ENCODE peak calls at places on chromosomes 12 and 14, in seven cellular contexts. One of them, this sample, is unnamed. For H3K27me3 and H3K36me3, the result is how much of the 10 kb centered on the place peaks cover.

GRCh38 chr14:104388631-104389325 is 190.8 kb upstream of the C14orf180 start:
- DNase-seq in CD8-positive, alpha-beta memory T cell: no peak
- DNase-seq in transverse colon: no peak
- DNase-seq in MG63: no peak
- DNase-seq in small intestine: no peak
- DNase-seq in heart left ventricle: no peak
- DNase-seq in H7: no peak
- DNase-seq in this sample: no peak

GRCh38 chr12:76033116-76034001 is 1.8 kb upstream of the PHLDA1 start:
- DNase-seq in CD8-positive, alpha-beta memory T cell: no peak
- DNase-seq in transverse colon: no peak
- DNase-seq in MG63: no peak
- DNase-seq in small intestine: no peak
- DNase-seq in heart left ventricle: no peak
- DNase-seq in H7: no peak
- DNase-seq in this sample: no peak

GRCh38 chr14:64208261-64208660 is 85.9 kb downstream of the ESR2 start:
- DNase-seq in CD8-positive, alpha-beta memory T cell: no peak
- DNase-seq in transverse colon: no peak
- DNase-seq in MG63: no peak
- DNase-seq in small intestine: no peak
- DNase-seq in heart left ventricle: no peak
- DNase-seq in H7: peak
- DNase-seq in this sample: no peak

GRCh38 chr14:91284791-91285548 is 40.5 kb upstream of the GPR68 start:
- DNase-seq in CD8-positive, alpha-beta memory T cell: no peak
- DNase-seq in transverse colon: no peak
- DNase-seq in MG63: no peak
- DNase-seq in small intestine: no peak
- DNase-seq in heart left ventricle: no peak
- DNase-seq in H7: no peak
- DNase-seq in this sample: no peak

GRCh38 chr12:66166561-66166960 is 3.2 kb downstream of the TMBIM4 start:
- DNase-seq in CD8-positive, alpha-beta memory T cell: no peak
- DNase-seq in transverse colon: no peak
- DNase-seq in MG63: no peak
- DNase-seq in small intestine: no peak
- DNase-seq in heart left ventricle: no peak
- DNase-seq in H7: no peak
- DNase-seq in this sample: no peak

GRCh38 chr12:52587563-52587962 is 13.7 kb downstream of the KRT72 start:
- DNase-seq in CD8-positive, alpha-beta memory T cell: no peak
- DNase-seq in transverse colon: no peak
- DNase-seq in MG63: no peak
- DNase-seq in small intestine: no peak
- DNase-seq in heart left ventricle: no peak
- DNase-seq in H7: no peak
- DNase-seq in this sample: no peak

GRCh38 chr14:75274899-75275569 is 3.6 kb upstream of the FOS start:
- DNase-seq in CD8-positive, alpha-beta memory T cell: peak
- DNase-seq in transverse colon: peak
- DNase-seq in MG63: no peak
- DNase-seq in small intestine: peak
- DNase-seq in heart left ventricle: no peak
- DNase-seq in H7: no peak
- DNase-seq in this sample: no peak

GRCh38 chr12:76685246-76685678 is 78.7 kb upstream of the ZDHHC17 start:
- DNase-seq in CD8-positive, alpha-beta memory T cell: no peak
- DNase-seq in transverse colon: peak
- DNase-seq in MG63: peak
- DNase-seq in small intestine: peak
- DNase-seq in heart left ventricle: peak
- DNase-seq in H7: peak
- DNase-seq in this sample: no peak

GRCh38 chr14:103029936-103030335 is 27.4 kb downstream of the CDC42BPB start:
- DNase-seq in CD8-positive, alpha-beta memory T cell: no peak
- DNase-seq in transverse colon: no peak
- DNase-seq in MG63: no peak
- DNase-seq in small intestine: no peak
- DNase-seq in heart left ventricle: no peak
- DNase-seq in H7: no peak
- DNase-seq in this sample: no peak

GRCh38 chr14:97874394-97874793 is 1077.2 kb downstream of the VRK1 start:
- DNase-seq in CD8-positive, alpha-beta memory T cell: no peak
- DNase-seq in transverse colon: no peak
- DNase-seq in MG63: no peak
- DNase-seq in small intestine: no peak
- DNase-seq in heart left ventricle: no peak
- DNase-seq in H7: no peak
- DNase-seq in this sample: no peak

GRCh38 chr14:43568022-43568421 is 939.1 kb downstream of the FSCB start:
- DNase-seq in CD8-positive, alpha-beta memory T cell: no peak
- DNase-seq in transverse colon: no peak
- DNase-seq in MG63: no peak
- DNase-seq in small intestine: no peak
- DNase-seq in heart left ventricle: no peak
- DNase-seq in H7: no peak
- DNase-seq in this sample: no peak

GRCh38 chr12:109738209-109738608 is 24.6 kb downstream of the FAM222A start:
- DNase-seq in CD8-positive, alpha-beta memory T cell: no peak
- DNase-seq in transverse colon: no peak
- DNase-seq in MG63: no peak
- DNase-seq in small intestine: no peak
- DNase-seq in heart left ventricle: peak
- DNase-seq in H7: no peak
- DNase-seq in this sample: no peak

GRCh38 chr14:100618763-100619320 is 31.6 kb upstream of the BEGAIN start:
- DNase-seq in CD8-positive, alpha-beta memory T cell: no peak
- DNase-seq in transverse colon: peak
- DNase-seq in MG63: no peak
- DNase-seq in small intestine: peak
- DNase-seq in heart left ventricle: no peak
- DNase-seq in H7: peak
- DNase-seq in this sample: no peak

GRCh38 chr12:65675141-65675621 is 149.1 kb upstream of the HMGA2 start:
- DNase-seq in CD8-positive, alpha-beta memory T cell: no peak
- DNase-seq in transverse colon: no peak
- DNase-seq in MG63: no peak
- DNase-seq in small intestine: no peak
- DNase-seq in heart left ventricle: no peak
- DNase-seq in H7: no peak
- DNase-seq in this sample: no peak

GRCh38 chr14:99605299-99605961 is 1.4 kb upstream of the CCDC85C start:
- DNase-seq in CD8-positive, alpha-beta memory T cell: peak
- DNase-seq in transverse colon: peak
- DNase-seq in MG63: peak
- DNase-seq in small intestine: peak
- DNase-seq in heart left ventricle: peak
- DNase-seq in H7: peak
- DNase-seq in this sample: no peak

GRCh38 chr12:16347391-16348298 is at the start of gene MGST1:
- DNase-seq in CD8-positive, alpha-beta memory T cell: no peak
- DNase-seq in transverse colon: peak
- DNase-seq in MG63: peak
- DNase-seq in small intestine: peak
- DNase-seq in heart left ventricle: peak
- DNase-seq in H7: peak
- DNase-seq in this sample: no peak

GRCh38 chr14:30559638-30560071 is 697 bp downstream of the G2E3 start:
- DNase-seq in CD8-positive, alpha-beta memory T cell: no peak
- DNase-seq in transverse colon: no peak
- DNase-seq in MG63: no peak
- DNase-seq in small intestine: peak
- DNase-seq in heart left ventricle: no peak
- DNase-seq in H7: peak
- DNase-seq in this sample: no peak

GRCh38 chr14:36344211-36344610 is 23.8 kb upstream of the MBIP start:
- DNase-seq in CD8-positive, alpha-beta memory T cell: no peak
- DNase-seq in transverse colon: no peak
- DNase-seq in MG63: no peak
- DNase-seq in small intestine: no peak
- DNase-seq in heart left ventricle: no peak
- DNase-seq in H7: no peak
- DNase-seq in this sample: no peak

GRCh38 chr12:26077915-26078314 is 46.9 kb downstream of the BHLHE41 start:
- DNase-seq in CD8-positive, alpha-beta memory T cell: no peak
- DNase-seq in transverse colon: no peak
- DNase-seq in MG63: no peak
- DNase-seq in small intestine: no peak
- DNase-seq in heart left ventricle: no peak
- DNase-seq in H7: no peak
- DNase-seq in this sample: no peak

GRCh38 chr14:91415794-91416743 is 1.6 kb downstream of the CCDC88C start:
- DNase-seq in CD8-positive, alpha-beta memory T cell: peak
- DNase-seq in transverse colon: peak
- DNase-seq in MG63: no peak
- DNase-seq in small intestine: peak
- DNase-seq in heart left ventricle: no peak
- DNase-seq in H7: no peak
- DNase-seq in this sample: no peak

GRCh38 chr12:104671407-104672095 is 214.8 kb downstream of the CHST11 start:
- DNase-seq in CD8-positive, alpha-beta memory T cell: peak
- DNase-seq in transverse colon: peak
- DNase-seq in MG63: peak
- DNase-seq in small intestine: peak
- DNase-seq in heart left ventricle: peak
- DNase-seq in H7: no peak
- DNase-seq in this sample: peak

GRCh38 chr12:31362759-31363415 is 36.9 kb upstream of the SINHCAF start:
- DNase-seq in CD8-positive, alpha-beta memory T cell: no peak
- DNase-seq in transverse colon: peak
- DNase-seq in MG63: no peak
- DNase-seq in small intestine: peak
- DNase-seq in heart left ventricle: no peak
- DNase-seq in H7: peak
- DNase-seq in this sample: no peak

GRCh38 chr12:132046561-132046960 is 96.8 kb downstream of the EP400 start:
- DNase-seq in CD8-positive, alpha-beta memory T cell: no peak
- DNase-seq in transverse colon: no peak
- DNase-seq in MG63: no peak
- DNase-seq in small intestine: no peak
- DNase-seq in heart left ventricle: no peak
- DNase-seq in H7: no peak
- DNase-seq in this sample: peak

GRCh38 chr14:99561827-99562226 is 42.2 kb downstream of the CCDC85C start:
- DNase-seq in CD8-positive, alpha-beta memory T cell: no peak
- DNase-seq in transverse colon: no peak
- DNase-seq in MG63: no peak
- DNase-seq in small intestine: peak
- DNase-seq in heart left ventricle: no peak
- DNase-seq in H7: no peak
- DNase-seq in this sample: no peak

GRCh38 chr12:45671254-45671653 is 58.3 kb upstream of the ARID2 start:
- DNase-seq in CD8-positive, alpha-beta memory T cell: no peak
- DNase-seq in transverse colon: no peak
- DNase-seq in MG63: peak
- DNase-seq in small intestine: no peak
- DNase-seq in heart left ventricle: no peak
- DNase-seq in H7: no peak
- DNase-seq in this sample: peak

GRCh38 chr12:51321882-51322281 is 2.1 kb downstream of the BIN2 start:
- DNase-seq in CD8-positive, alpha-beta memory T cell: no peak
- DNase-seq in transverse colon: no peak
- DNase-seq in MG63: no peak
- DNase-seq in small intestine: no peak
- DNase-seq in heart left ventricle: no peak
- DNase-seq in H7: no peak
- DNase-seq in this sample: no peak

GRCh38 chr12:88868062-88868461 is 287.8 kb upstream of the KITLG start:
- DNase-seq in CD8-positive, alpha-beta memory T cell: no peak
- DNase-seq in transverse colon: no peak
- DNase-seq in MG63: no peak
- DNase-seq in small intestine: no peak
- DNase-seq in heart left ventricle: no peak
- DNase-seq in H7: no peak
- DNase-seq in this sample: no peak

GRCh38 chr12:88870000-88870737 is 289.9 kb upstream of the KITLG start:
- DNase-seq in CD8-positive, alpha-beta memory T cell: no peak
- DNase-seq in transverse colon: no peak
- DNase-seq in MG63: peak
- DNase-seq in small intestine: no peak
- DNase-seq in heart left ventricle: no peak
- DNase-seq in H7: no peak
- DNase-seq in this sample: peak

GRCh38 chr12:88865537-88865936 is 285.3 kb upstream of the KITLG start:
- DNase-seq in CD8-positive, alpha-beta memory T cell: no peak
- DNase-seq in transverse colon: no peak
- DNase-seq in MG63: no peak
- DNase-seq in small intestine: no peak
- DNase-seq in heart left ventricle: no peak
- DNase-seq in H7: no peak
- DNase-seq in this sample: no peak

GRCh38 chr12:88866881-88867280 is 286.6 kb upstream of the KITLG start:
- DNase-seq in CD8-positive, alpha-beta memory T cell: no peak
- DNase-seq in transverse colon: no peak
- DNase-seq in MG63: no peak
- DNase-seq in small intestine: no peak
- DNase-seq in heart left ventricle: no peak
- DNase-seq in H7: no peak
- DNase-seq in this sample: no peak
- H3K27me3 ChIP-seq in CD8-positive, alpha-beta memory T cell: under half
- H3K27me3 ChIP-seq in transverse colon: under half
- H3K27me3 ChIP-seq in MG63: under half
- H3K27me3 ChIP-seq in small intestine: under half
- H3K27me3 ChIP-seq in heart left ventricle: under half
- H3K27me3 ChIP-seq in H7: under half
- H3K27me3 ChIP-seq in this sample: under half

DNA sequence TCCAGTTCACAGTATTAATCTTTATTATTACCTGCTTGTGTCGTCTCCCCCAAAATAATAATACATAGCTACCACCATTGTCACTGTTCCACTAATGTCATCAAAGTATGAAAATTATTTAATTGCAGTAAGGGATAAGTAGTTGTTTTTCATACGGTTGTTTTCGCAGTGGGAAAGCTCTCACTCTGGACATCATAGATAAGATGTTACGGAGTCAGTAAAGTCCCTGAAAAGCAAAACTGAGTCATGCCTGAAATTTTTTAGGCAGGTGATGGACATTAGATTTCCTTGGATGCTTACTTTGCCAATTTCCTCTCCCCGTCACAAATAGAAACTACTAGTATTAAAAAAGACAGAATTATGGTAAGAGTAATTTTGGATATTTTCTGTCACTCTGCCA is 13.2 kb downstream of the PNP start:
- DNase-seq in CD8-positive, alpha-beta memory T cell: no peak
- DNase-seq in transverse colon: no peak
- DNase-seq in MG63: no peak
- DNase-seq in small intestine: no peak
- DNase-seq in heart left ventricle: no peak
- DNase-seq in H7: no peak
- DNase-seq in this sample: no peak
- H3K36me3 ChIP-seq in CD8-positive, alpha-beta memory T cell: under half
- H3K36me3 ChIP-seq in transverse colon: under half
- H3K36me3 ChIP-seq in MG63: under half
- H3K36me3 ChIP-seq in small intestine: under half
- H3K36me3 ChIP-seq in heart left ventricle: under half
- H3K36me3 ChIP-seq in H7: under half
- H3K36me3 ChIP-seq in this sample: under half

GRCh38 chr12:113678222-113678621 is 206.6 kb upstream of the LHX5 start:
- DNase-seq in CD8-positive, alpha-beta memory T cell: no peak
- DNase-seq in transverse colon: no peak
- DNase-seq in MG63: no peak
- DNase-seq in small intestine: no peak
- DNase-seq in heart left ventricle: no peak
- DNase-seq in H7: no peak
- DNase-seq in this sample: no peak
- H3K27me3 ChIP-seq in CD8-positive, alpha-beta memory T cell: under half
- H3K27me3 ChIP-seq in transverse colon: under half
- H3K27me3 ChIP-seq in MG63: under half
- H3K27me3 ChIP-seq in small intestine: under half
- H3K27me3 ChIP-seq in heart left ventricle: under half
- H3K27me3 ChIP-seq in H7: under half
- H3K27me3 ChIP-seq in this sample: under half

GRCh38 chr12:19010726-19011125 is 118.8 kb upstream of the PLEKHA5 start:
- DNase-seq in CD8-positive, alpha-beta memory T cell: no peak
- DNase-seq in transverse colon: no peak
- DNase-seq in MG63: no peak
- DNase-seq in small intestine: no peak
- DNase-seq in heart left ventricle: no peak
- DNase-seq in H7: no peak
- DNase-seq in this sample: no peak
- H3K36me3 ChIP-seq in CD8-positive, alpha-beta memory T cell: under half
- H3K36me3 ChIP-seq in transverse colon: under half
- H3K36me3 ChIP-seq in MG63: under half
- H3K36me3 ChIP-seq in small intestine: under half
- H3K36me3 ChIP-seq in heart left ventricle: under half
- H3K36me3 ChIP-seq in H7: under half
- H3K36me3 ChIP-seq in this sample: under half

This sample was measured in BJ.